ENCODE peak calls at places on chromosomes 12 and 14, in nine cellular contexts. R is astrocyte of the cerebellum, J is left ventricle myocardium inferior, A is mucosa of descending colon, I is thyroid gland, X is neural progenitor cell, V is left lung, B is cardiac fibroblast, U is colonic mucosa. L is an unnamed sample.

GRCh38 chr12:108568653-108569154 is 6.3 kb downstream of the ISCU start:
- DNase-seq in R (no peak), J (no peak), A (no peak), I (no peak), X (no peak), V (no peak), B (no peak), U (peak), L (no peak)

GRCh38 chr14:84144166-84144565 is 1385.8 kb upstream of the FLRT2 start:
- DNase-seq in R (no peak), J (no peak), A (no peak), I (no peak), X (no peak), V (no peak), B (peak), U (no peak), L (no peak)

GRCh38 chr12:127272864-127273263 is 994.1 kb upstream of the TMEM132C start:
- DNase-seq in R (no peak), J (no peak), A (no peak), I (no peak), X (no peak), V (no peak), B (peak), U (no peak), L (peak)

GRCh38 chr12:48972213-48973021 is 882 bp upstream of the WNT10B start:
- DNase-seq in R (no peak), J (no peak), A (no peak), I (no peak), X (no peak), V (peak), B (no peak), U (no peak), L (no peak)

GRCh38 chr12:105226219-105226618 is 9.8 kb downstream of the APPL2 start:
- DNase-seq in R (peak), J (peak), A (no peak), I (no peak), X (no peak), V (no peak), B (peak), U (peak), L (peak)

GRCh38 chr12:15495742-15496141 is 173.4 kb downstream of the PTPRO start:
- DNase-seq in R (no peak), J (no peak), A (no peak), I (no peak), X (no peak), V (no peak), B (no peak), U (no peak), L (no peak)

GRCh38 chr12:110647669-110648068 is 33.7 kb downstream of the TCTN1 start:
- DNase-seq in R (no peak), J (no peak), A (no peak), I (no peak), X (no peak), V (no peak), B (no peak), U (no peak), L (no peak)

GRCh38 chr12:132190012-132190755 is 45.9 kb downstream of the NOC4L start:
- DNase-seq in R (no peak), J (no peak), A (peak), I (no peak), X (peak), V (no peak), B (no peak), U (peak), L (no peak)

GRCh38 chr12:7188557-7189397 is 709 bp upstream of the PEX5 start:
- DNase-seq in R (peak), J (peak), A (peak), I (peak), X (peak), V (peak), B (peak), U (peak), L (peak)

GRCh38 chr12:16609140-16609539 is 3.2 kb upstream of the LMO3 start:
- DNase-seq in R (no peak), J (no peak), A (no peak), I (no peak), X (no peak), V (no peak), B (no peak), U (no peak), L (no peak)
- H3K4me3 ChIP-seq in R (peak), J (peak), A (no peak), I (peak), X (peak), V (no peak), B (peak), U (no peak), L (no peak)

GRCh38 chr12:44930972-44931600 is 55.0 kb upstream of the NELL2 start:
- DNase-seq in R (peak), J (no peak), A (no peak), I (no peak), X (peak), V (no peak), B (peak), U (no peak), L (peak)
- TF ChIP-seq CTCF in R (peak), J (peak), A (no peak), I (no peak), X (peak), V (peak), B (peak), U (peak), L (peak)

GRCh38 chr14:55398679-55399078 is 13.0 kb downstream of the ATG14 start:
- DNase-seq in R (peak), J (no peak), A (no peak), I (no peak), X (no peak), V (no peak), B (peak), U (no peak), L (peak)
- H3K4me3 ChIP-seq in R (no peak), J (no peak), A (no peak), I (no peak), X (no peak), V (no peak), B (no peak), U (no peak), L (no peak)

GRCh38 chr14:36105401-36105800 is 71.1 kb downstream of the PTCSC3 start:
- DNase-seq in R (no peak), J (no peak), A (no peak), I (peak), X (peak), V (no peak), B (no peak), U (no peak), L (peak)
- TF ChIP-seq CTCF in R (no peak), J (no peak), A (no peak), I (peak), X (peak), V (no peak), B (no peak), U (no peak), L (peak)

GRCh38 chr14:100076133-100076532 is 10.9 kb downstream of the EVL start:
- DNase-seq in R (no peak), J (no peak), A (no peak), I (no peak), X (peak), V (no peak), B (peak), U (no peak), L (peak)
- H3K4me3 ChIP-seq in R (no peak), J (no peak), A (no peak), I (no peak), X (no peak), V (no peak), B (no peak), U (no peak), L (no peak)

GRCh38 chr12:121323908-121324307 is 27.4 kb upstream of the CAMKK2 start:
- DNase-seq in R (no peak), J (no peak), A (no peak), I (no peak), X (no peak), V (no peak), B (no peak), U (no peak), L (no peak)
- TF ChIP-seq CTCF in R (no peak), J (no peak), A (no peak), I (no peak), X (no peak), V (no peak), B (no peak), U (no peak), L (no peak)

GRCh38 chr14:105019861-105020814 is 745 bp downstream of the CDCA4 start:
- DNase-seq in R (no peak), J (no peak), A (peak), I (peak), X (peak), V (peak), B (peak), U (peak), L (no peak)
- H3K4me3 ChIP-seq in R (peak), J (peak), A (peak), I (peak), X (peak), V (peak), B (peak), U (peak), L (peak)